ENCODE peak calls at places on chromosome X, in seven cellular contexts. One of them, this sample, is unnamed.

GRCh38 chrX:49710744-49711319 is 15.0 kb upstream of the PAGE1 start:
- DNase-seq in stimulated activated CD8-positive, alpha-beta memory T cell treated with anti-CD3 and anti-CD28 coated beads, Interleukin-4, amount 100 ng/mL, for 24 hours: no peak
- DNase-seq in Daoy: no peak
- DNase-seq in T-helper 22 cell: no peak
- DNase-seq in foreskin fibroblast: no peak
- DNase-seq in HT1080: no peak
- DNase-seq in adrenal gland: no peak
- DNase-seq in this sample: no peak

GRCh38 chrX:122113376-122113775 is 1066.0 kb downstream of the GLUD2 start:
- DNase-seq in HT1080: no peak
- DNase-seq in stimulated activated CD8-positive, alpha-beta memory T cell treated with anti-CD3 and anti-CD28 coated beads, Interleukin-4, amount 100 ng/mL, for 24 hours: no peak
- DNase-seq in Daoy: no peak
- DNase-seq in foreskin fibroblast: no peak
- DNase-seq in T-helper 22 cell: no peak
- DNase-seq in adrenal gland: no peak
- DNase-seq in this sample: no peak

GRCh38 chrX:77415161-77415560 is 32.0 kb upstream of the FGF16 start:
- DNase-seq in foreskin fibroblast: peak
- DNase-seq in HT1080: no peak
- DNase-seq in adrenal gland: no peak
- DNase-seq in Daoy: no peak
- DNase-seq in T-helper 22 cell: no peak
- DNase-seq in stimulated activated CD8-positive, alpha-beta memory T cell treated with anti-CD3 and anti-CD28 coated beads, Interleukin-4, amount 100 ng/mL, for 24 hours: no peak
- DNase-seq in this sample: no peak

GRCh38 chrX:143296521-143296920 is 220.8 kb downstream of the SPANXN3 start:
- DNase-seq in stimulated activated CD8-positive, alpha-beta memory T cell treated with anti-CD3 and anti-CD28 coated beads, Interleukin-4, amount 100 ng/mL, for 24 hours: no peak
- DNase-seq in HT1080: no peak
- DNase-seq in Daoy: no peak
- DNase-seq in foreskin fibroblast: no peak
- DNase-seq in adrenal gland: no peak
- DNase-seq in T-helper 22 cell: no peak
- DNase-seq in this sample: no peak

GRCh38 chrX:19410259-19410658 is 66.5 kb downstream of the PDHA1 start:
- DNase-seq in HT1080: no peak
- DNase-seq in foreskin fibroblast: no peak
- DNase-seq in Daoy: no peak
- DNase-seq in T-helper 22 cell: no peak
- DNase-seq in adrenal gland: no peak
- DNase-seq in stimulated activated CD8-positive, alpha-beta memory T cell treated with anti-CD3 and anti-CD28 coated beads, Interleukin-4, amount 100 ng/mL, for 24 hours: no peak
- DNase-seq in this sample: no peak

GRCh38 chrX:66012094-66012534 is 27.8 kb downstream of the VSIG4 start:
- DNase-seq in adrenal gland: no peak
- DNase-seq in T-helper 22 cell: no peak
- DNase-seq in foreskin fibroblast: no peak
- DNase-seq in stimulated activated CD8-positive, alpha-beta memory T cell treated with anti-CD3 and anti-CD28 coated beads, Interleukin-4, amount 100 ng/mL, for 24 hours: no peak
- DNase-seq in HT1080: peak
- DNase-seq in Daoy: no peak
- DNase-seq in this sample: no peak

GRCh38 chrX:30373951-30374350 is 64.8 kb upstream of the NR0B1 start:
- DNase-seq in T-helper 22 cell: no peak
- DNase-seq in adrenal gland: no peak
- DNase-seq in Daoy: no peak
- DNase-seq in HT1080: no peak
- DNase-seq in stimulated activated CD8-positive, alpha-beta memory T cell treated with anti-CD3 and anti-CD28 coated beads, Interleukin-4, amount 100 ng/mL, for 24 hours: no peak
- DNase-seq in foreskin fibroblast: no peak
- DNase-seq in this sample: no peak

GRCh38 chrX:131626681-131627296 is 82.9 kb downstream of the OR13H1 start:
- DNase-seq in HT1080: peak
- DNase-seq in stimulated activated CD8-positive, alpha-beta memory T cell treated with anti-CD3 and anti-CD28 coated beads, Interleukin-4, amount 100 ng/mL, for 24 hours: no peak
- DNase-seq in T-helper 22 cell: no peak
- DNase-seq in Daoy: peak
- DNase-seq in foreskin fibroblast: peak
- DNase-seq in adrenal gland: no peak
- DNase-seq in this sample: no peak

GRCh38 chrX:34918091-34918736 is 24.4 kb upstream of the FAM47B start:
- DNase-seq in stimulated activated CD8-positive, alpha-beta memory T cell treated with anti-CD3 and anti-CD28 coated beads, Interleukin-4, amount 100 ng/mL, for 24 hours: no peak
- DNase-seq in T-helper 22 cell: no peak
- DNase-seq in foreskin fibroblast: peak
- DNase-seq in Daoy: peak
- DNase-seq in HT1080: peak
- DNase-seq in adrenal gland: no peak
- DNase-seq in this sample: no peak

GRCh38 chrX:154548028-154548316 is 552 bp downstream of the IKBKG start:
- DNase-seq in foreskin fibroblast: no peak
- DNase-seq in Daoy: no peak
- DNase-seq in stimulated activated CD8-positive, alpha-beta memory T cell treated with anti-CD3 and anti-CD28 coated beads, Interleukin-4, amount 100 ng/mL, for 24 hours: no peak
- DNase-seq in adrenal gland: no peak
- DNase-seq in T-helper 22 cell: no peak
- DNase-seq in HT1080: no peak
- DNase-seq in this sample: no peak

GRCh38 chrX:56733459-56734046 is 4.5 kb downstream of the NBDY start:
- DNase-seq in T-helper 22 cell: peak
- DNase-seq in Daoy: peak
- DNase-seq in stimulated activated CD8-positive, alpha-beta memory T cell treated with anti-CD3 and anti-CD28 coated beads, Interleukin-4, amount 100 ng/mL, for 24 hours: peak
- DNase-seq in adrenal gland: peak
- DNase-seq in HT1080: peak
- DNase-seq in foreskin fibroblast: peak
- DNase-seq in this sample: no peak

GRCh38 chrX:110145854-110146253 is 142.9 kb downstream of the TMEM164 start:
- DNase-seq in stimulated activated CD8-positive, alpha-beta memory T cell treated with anti-CD3 and anti-CD28 coated beads, Interleukin-4, amount 100 ng/mL, for 24 hours: no peak
- DNase-seq in T-helper 22 cell: no peak
- DNase-seq in adrenal gland: peak
- DNase-seq in Daoy: no peak
- DNase-seq in HT1080: peak
- DNase-seq in foreskin fibroblast: peak
- DNase-seq in this sample: no peak

GRCh38 chrX:22674947-22675346 is 324.8 kb upstream of the DDX53 start:
- DNase-seq in T-helper 22 cell: no peak
- DNase-seq in stimulated activated CD8-positive, alpha-beta memory T cell treated with anti-CD3 and anti-CD28 coated beads, Interleukin-4, amount 100 ng/mL, for 24 hours: no peak
- DNase-seq in adrenal gland: no peak
- DNase-seq in HT1080: no peak
- DNase-seq in Daoy: no peak
- DNase-seq in foreskin fibroblast: no peak
- DNase-seq in this sample: no peak

GRCh38 chrX:67619253-67619652 is 75.4 kb downstream of the AR start:
- DNase-seq in T-helper 22 cell: no peak
- DNase-seq in adrenal gland: no peak
- DNase-seq in HT1080: peak
- DNase-seq in foreskin fibroblast: peak
- DNase-seq in Daoy: no peak
- DNase-seq in stimulated activated CD8-positive, alpha-beta memory T cell treated with anti-CD3 and anti-CD28 coated beads, Interleukin-4, amount 100 ng/mL, for 24 hours: no peak
- DNase-seq in this sample: no peak

GRCh38 chrX:46967547-46967946 is 55.3 kb downstream of the JADE3 start:
- DNase-seq in HT1080: no peak
- DNase-seq in adrenal gland: no peak
- DNase-seq in stimulated activated CD8-positive, alpha-beta memory T cell treated with anti-CD3 and anti-CD28 coated beads, Interleukin-4, amount 100 ng/mL, for 24 hours: no peak
- DNase-seq in foreskin fibroblast: no peak
- DNase-seq in Daoy: no peak
- DNase-seq in T-helper 22 cell: no peak
- DNase-seq in this sample: no peak

GRCh38 chrX:51292421-51292820 is 40.2 kb upstream of the NUDT10 start:
- DNase-seq in HT1080: no peak
- DNase-seq in Daoy: no peak
- DNase-seq in adrenal gland: no peak
- DNase-seq in foreskin fibroblast: no peak
- DNase-seq in stimulated activated CD8-positive, alpha-beta memory T cell treated with anti-CD3 and anti-CD28 coated beads, Interleukin-4, amount 100 ng/mL, for 24 hours: no peak
- DNase-seq in T-helper 22 cell: no peak
- DNase-seq in this sample: no peak

GRCh38 chrX:133410555-133410954 is 4.7 kb downstream of the GPC4 start:
- DNase-seq in stimulated activated CD8-positive, alpha-beta memory T cell treated with anti-CD3 and anti-CD28 coated beads, Interleukin-4, amount 100 ng/mL, for 24 hours: no peak
- DNase-seq in Daoy: no peak
- DNase-seq in adrenal gland: no peak
- DNase-seq in HT1080: no peak
- DNase-seq in T-helper 22 cell: no peak
- DNase-seq in foreskin fibroblast: no peak
- DNase-seq in this sample: no peak

GRCh38 chrX:37846558-37846933 is 825 bp downstream of the DYNLT3 start:
- DNase-seq in HT1080: no peak
- DNase-seq in foreskin fibroblast: no peak
- DNase-seq in T-helper 22 cell: no peak
- DNase-seq in adrenal gland: no peak
- DNase-seq in Daoy: no peak
- DNase-seq in stimulated activated CD8-positive, alpha-beta memory T cell treated with anti-CD3 and anti-CD28 coated beads, Interleukin-4, amount 100 ng/mL, for 24 hours: no peak
- DNase-seq in this sample: no peak

GRCh38 chrX:6228720-6229119 is at the start of gene NLGN4X:
- DNase-seq in stimulated activated CD8-positive, alpha-beta memory T cell treated with anti-CD3 and anti-CD28 coated beads, Interleukin-4, amount 100 ng/mL, for 24 hours: no peak
- DNase-seq in adrenal gland: no peak
- DNase-seq in Daoy: no peak
- DNase-seq in foreskin fibroblast: peak
- DNase-seq in T-helper 22 cell: no peak
- DNase-seq in HT1080: no peak
- DNase-seq in this sample: peak

GRCh38 chrX:38811515-38812239 is 10.4 kb downstream of the MID1IP1 start:
- DNase-seq in stimulated activated CD8-positive, alpha-beta memory T cell treated with anti-CD3 and anti-CD28 coated beads, Interleukin-4, amount 100 ng/mL, for 24 hours: no peak
- DNase-seq in Daoy: peak
- DNase-seq in foreskin fibroblast: no peak
- DNase-seq in adrenal gland: no peak
- DNase-seq in T-helper 22 cell: no peak
- DNase-seq in HT1080: no peak
- DNase-seq in this sample: no peak

GRCh38 chrX:115449742-115450141 is 111.2 kb upstream of the PLS3 start:
- DNase-seq in HT1080: no peak
- DNase-seq in Daoy: no peak
- DNase-seq in stimulated activated CD8-positive, alpha-beta memory T cell treated with anti-CD3 and anti-CD28 coated beads, Interleukin-4, amount 100 ng/mL, for 24 hours: no peak
- DNase-seq in adrenal gland: peak
- DNase-seq in T-helper 22 cell: no peak
- DNase-seq in foreskin fibroblast: peak
- DNase-seq in this sample: no peak

GRCh38 chrX:7158468-7158990 is 10.6 kb upstream of the PUDP start:
- DNase-seq in T-helper 22 cell: no peak
- DNase-seq in foreskin fibroblast: no peak
- DNase-seq in stimulated activated CD8-positive, alpha-beta memory T cell treated with anti-CD3 and anti-CD28 coated beads, Interleukin-4, amount 100 ng/mL, for 24 hours: no peak
- DNase-seq in adrenal gland: no peak
- DNase-seq in HT1080: peak
- DNase-seq in Daoy: no peak
- DNase-seq in this sample: no peak

GRCh38 chrX:104113237-104113965 is 1.1 kb downstream of the ZCCHC18 start:
- DNase-seq in HT1080: peak
- DNase-seq in T-helper 22 cell: peak
- DNase-seq in Daoy: peak
- DNase-seq in foreskin fibroblast: peak
- DNase-seq in stimulated activated CD8-positive, alpha-beta memory T cell treated with anti-CD3 and anti-CD28 coated beads, Interleukin-4, amount 100 ng/mL, for 24 hours: peak
- DNase-seq in adrenal gland: peak
- DNase-seq in this sample: peak

GRCh38 chrX:153674219-153674851 is 722 bp upstream of the PNCK start:
- DNase-seq in adrenal gland: no peak
- DNase-seq in T-helper 22 cell: no peak
- DNase-seq in Daoy: no peak
- DNase-seq in stimulated activated CD8-positive, alpha-beta memory T cell treated with anti-CD3 and anti-CD28 coated beads, Interleukin-4, amount 100 ng/mL, for 24 hours: no peak
- DNase-seq in HT1080: no peak
- DNase-seq in foreskin fibroblast: no peak
- DNase-seq in this sample: peak

GRCh38 chrX:49271341-49271740 is 1.7 kb downstream of the PPP1R3F start:
- DNase-seq in HT1080: no peak
- DNase-seq in Daoy: no peak
- DNase-seq in adrenal gland: no peak
- DNase-seq in foreskin fibroblast: no peak
- DNase-seq in T-helper 22 cell: no peak
- DNase-seq in stimulated activated CD8-positive, alpha-beta memory T cell treated with anti-CD3 and anti-CD28 coated beads, Interleukin-4, amount 100 ng/mL, for 24 hours: no peak
- DNase-seq in this sample: no peak

GRCh38 chrX:10617964-10618342 is 2.4 kb downstream of the MID1 start:
- DNase-seq in Daoy: peak
- DNase-seq in T-helper 22 cell: no peak
- DNase-seq in foreskin fibroblast: peak
- DNase-seq in stimulated activated CD8-positive, alpha-beta memory T cell treated with anti-CD3 and anti-CD28 coated beads, Interleukin-4, amount 100 ng/mL, for 24 hours: no peak
- DNase-seq in adrenal gland: no peak
- DNase-seq in HT1080: peak
- DNase-seq in this sample: no peak

GRCh38 chrX:13179100-13179499 is 134.7 kb upstream of the FAM9C start:
- DNase-seq in adrenal gland: no peak
- DNase-seq in Daoy: no peak
- DNase-seq in T-helper 22 cell: no peak
- DNase-seq in HT1080: no peak
- DNase-seq in foreskin fibroblast: no peak
- DNase-seq in stimulated activated CD8-positive, alpha-beta memory T cell treated with anti-CD3 and anti-CD28 coated beads, Interleukin-4, amount 100 ng/mL, for 24 hours: no peak
- DNase-seq in this sample: no peak

GRCh38 chrX:9318761-9319160 is 146.1 kb upstream of the TBL1X start:
- DNase-seq in Daoy: no peak
- DNase-seq in T-helper 22 cell: no peak
- DNase-seq in adrenal gland: no peak
- DNase-seq in stimulated activated CD8-positive, alpha-beta memory T cell treated with anti-CD3 and anti-CD28 coated beads, Interleukin-4, amount 100 ng/mL, for 24 hours: no peak
- DNase-seq in HT1080: no peak
- DNase-seq in foreskin fibroblast: no peak
- DNase-seq in this sample: no peak

GRCh38 chrX:153348421-153348820 is 14.5 kb downstream of the ZNF275 start:
- DNase-seq in foreskin fibroblast: no peak
- DNase-seq in Daoy: no peak
- DNase-seq in stimulated activated CD8-positive, alpha-beta memory T cell treated with anti-CD3 and anti-CD28 coated beads, Interleukin-4, amount 100 ng/mL, for 24 hours: no peak
- DNase-seq in HT1080: no peak
- DNase-seq in adrenal gland: no peak
- DNase-seq in T-helper 22 cell: no peak
- DNase-seq in this sample: no peak

GRCh38 chrX:57282568-57282967 is 3.9 kb upstream of the FAAH2 start:
- DNase-seq in foreskin fibroblast: no peak
- DNase-seq in stimulated activated CD8-positive, alpha-beta memory T cell treated with anti-CD3 and anti-CD28 coated beads, Interleukin-4, amount 100 ng/mL, for 24 hours: no peak
- DNase-seq in Daoy: no peak
- DNase-seq in T-helper 22 cell: no peak
- DNase-seq in adrenal gland: no peak
- DNase-seq in HT1080: peak
- DNase-seq in this sample: no peak

GRCh38 chrX:78658851-78659744 is at the start of gene RTL3:
- DNase-seq in foreskin fibroblast: peak
- DNase-seq in T-helper 22 cell: no peak
- DNase-seq in Daoy: no peak
- DNase-seq in adrenal gland: no peak
- DNase-seq in stimulated activated CD8-positive, alpha-beta memory T cell treated with anti-CD3 and anti-CD28 coated beads, Interleukin-4, amount 100 ng/mL, for 24 hours: no peak
- DNase-seq in HT1080: peak
- DNase-seq in this sample: no peak

GRCh38 chrX:1239681-1240142 is 27.3 kb upstream of the CRLF2 start:
- DNase-seq in HT1080: peak
- DNase-seq in T-helper 22 cell: no peak
- DNase-seq in Daoy: peak
- DNase-seq in foreskin fibroblast: no peak
- DNase-seq in adrenal gland: peak
- DNase-seq in stimulated activated CD8-positive, alpha-beta memory T cell treated with anti-CD3 and anti-CD28 coated beads, Interleukin-4, amount 100 ng/mL, for 24 hours: peak
- DNase-seq in this sample: no peak

This sample was measured in ecto neural progenitor cell.